ENCODE peak calls at places on chromosome 11, in eight cellular contexts. S is adrenal gland; M is iPS DF 6.9; E is CD8-positive, alpha-beta T cell; Q is sigmoid colon; L is cardiac muscle cell; C is substantia nigra; W is CD8-positive, alpha-beta memory T cell. K is an unnamed sample.

GRCh38 chr11:60852639-60853468 is 2.9 kb downstream of the PTGDR2 start:
- DNase-seq in S (no peak), M (no peak), E (no peak), Q (no peak), L (no peak), C (no peak), W (no peak), K (no peak)

GRCh38 chr11:57983211-57983610 is 40.5 kb upstream of the OR9Q1 start:
- DNase-seq in S (no peak), M (no peak), E (no peak), Q (no peak), L (no peak), C (no peak), W (no peak), K (no peak)

GRCh38 chr11:91104237-91104636 is 881.4 kb upstream of the CHORDC1 start:
- DNase-seq in S (no peak), M (no peak), E (no peak), Q (no peak), L (no peak), C (no peak), W (no peak), K (no peak)

GRCh38 chr11:125165664-125166346 is 1.3 kb downstream of the PKNOX2 start:
- DNase-seq in S (no peak), M (no peak), E (no peak), Q (peak; percentile 65), L (peak; percentile 47), C (no peak), W (peak; percentile 2), K (peak; percentile 14)

GRCh38 chr11:3203221-3204043 is 15.2 kb downstream of the MRGPRG start:
- DNase-seq in S (no peak), M (no peak), E (no peak), Q (peak; percentile 62), L (peak; percentile 73), C (no peak), W (no peak), K (no peak)

GRCh38 chr11:2794947-2795346 is 90.6 kb downstream of the CDKN1C start:
- DNase-seq in S (peak; percentile 24), M (no peak), E (no peak), Q (peak; percentile 64), L (no peak), C (no peak), W (no peak), K (peak; percentile 0)

GRCh38 chr11:117218133-117218915 is 13.5 kb downstream of the PCSK7 start:
- DNase-seq in S (no peak), M (no peak), E (no peak), Q (peak; percentile 85), L (no peak), C (no peak), W (no peak), K (no peak)

GRCh38 chr11:3095712-3096361 is 38.6 kb upstream of the CARS1 start:
- DNase-seq in S (no peak), M (no peak), E (no peak), Q (peak; percentile 81), L (no peak), C (no peak), W (no peak), K (no peak)

GRCh38 chr11:72684236-72684912 is 10.2 kb upstream of the PDE2A start:
- DNase-seq in S (peak; percentile 73), M (no peak), E (peak; percentile 66), Q (peak; percentile 88), L (peak; percentile 76), C (no peak), W (peak; percentile 21), K (peak; percentile 57)

GRCh38 chr11:64396079-64396591 is 37.2 kb downstream of the RPS6KA4 start:
- DNase-seq in S (peak; percentile 29), M (peak; percentile 48), E (no peak), Q (no peak), L (peak; percentile 39), C (no peak), W (no peak), K (peak; percentile 96)

GRCh38 chr11:27209562-27210005 is 153.4 kb downstream of the CCDC34 start:
- DNase-seq in S (peak; percentile 45), M (no peak), E (no peak), Q (no peak), L (peak; percentile 55), C (no peak), W (no peak), K (peak; percentile 95)

GRCh38 chr11:75022759-75023396 is 34.1 kb downstream of the NEU3 start:
- DNase-seq in S (peak; percentile 97), M (peak; percentile 82), E (peak; percentile 82), Q (peak; percentile 79), L (peak; percentile 78), C (peak; percentile 60), W (peak; percentile 52), K (peak; percentile 75)

GRCh38 chr11:19845633-19846032 is 133.0 kb downstream of the NAV2 start:
- DNase-seq in S (no peak), M (no peak), E (no peak), Q (no peak), L (no peak), C (no peak), W (no peak), K (no peak)

GRCh38 chr11:46127150-46127638 is 5.9 kb upstream of the PHF21A start:
- DNase-seq in S (peak; percentile 35), M (no peak), E (peak; percentile 69), Q (no peak), L (no peak), C (no peak), W (peak; percentile 44), K (peak; percentile 63)

GRCh38 chr11:61602775-61603569 is 22.1 kb upstream of the SYT7 start:
- DNase-seq in S (peak; percentile 48), M (no peak), E (no peak), Q (peak; percentile 95), L (no peak), C (no peak), W (no peak), K (peak; percentile 64)

GRCh38 chr11:17564687-17565042 is 17.6 kb downstream of the OTOG start:
- DNase-seq in S (no peak), M (no peak), E (no peak), Q (no peak), L (no peak), C (no peak), W (no peak), K (no peak)

GRCh38 chr11:29293825-29294224 is 723.0 kb downstream of the KCNA4 start:
- DNase-seq in S (no peak), M (no peak), E (no peak), Q (no peak), L (no peak), C (no peak), W (no peak), K (no peak)

DNA sequence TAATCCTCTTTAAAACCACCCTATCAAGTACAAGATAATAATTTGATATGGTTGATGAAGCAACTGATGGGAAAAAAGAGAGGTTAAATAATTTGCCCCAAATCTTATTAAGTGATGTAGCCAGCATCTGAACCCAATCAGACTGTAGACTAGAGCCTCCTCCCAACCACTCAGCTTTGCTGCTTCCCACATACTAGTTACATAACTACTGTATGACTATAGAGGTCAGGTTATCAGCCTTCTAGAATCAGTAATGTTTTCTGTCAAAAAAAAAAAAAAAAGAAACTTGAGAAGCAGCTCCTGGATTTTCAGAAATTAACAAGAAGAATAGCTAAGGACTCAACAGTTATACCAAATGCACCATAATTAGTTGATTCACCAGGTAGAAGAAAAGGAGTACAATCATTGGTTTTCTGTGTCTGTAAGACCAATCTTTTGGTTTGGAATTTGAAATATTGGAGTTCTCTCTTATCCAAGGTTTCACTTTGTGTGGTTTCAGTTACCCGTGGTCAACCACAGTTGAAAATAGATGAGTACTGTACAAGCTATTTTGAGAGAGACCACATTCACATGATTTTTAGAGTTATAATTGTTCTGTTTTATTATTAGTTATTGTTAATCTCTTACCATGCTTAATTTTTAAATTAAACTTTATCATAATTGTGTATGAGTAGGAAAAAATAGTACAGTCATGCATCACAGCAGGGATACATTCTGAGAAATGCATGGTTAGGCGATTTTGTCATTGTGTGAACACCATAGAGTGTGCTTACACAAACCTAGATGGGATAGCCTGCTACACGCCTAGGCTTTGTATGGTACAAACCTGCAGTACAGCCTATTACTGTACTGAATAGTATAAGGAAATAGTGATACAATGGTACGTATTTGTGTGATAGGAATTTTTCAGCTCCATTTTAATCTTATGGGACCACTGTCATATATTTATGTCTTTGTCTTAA is 72.2 kb downstream of the PDHX start:
- DNase-seq in S (no peak), M (no peak), E (no peak), Q (no peak), L (no peak), C (no peak), W (no peak), K (no peak)
- H3K27ac ChIP-seq in S (no peak overlapping the region), M (no peak overlapping the region), E (no peak overlapping the region), Q (no peak overlapping the region), L (peak overlapping the region; percentile 0), C (no peak overlapping the region), W (no peak overlapping the region), K (no peak overlapping the region)

GRCh38 chr11:33682019-33682418 is 18.6 kb downstream of the C11orf91 start:
- DNase-seq in S (no peak), M (no peak), E (no peak), Q (no peak), L (no peak), C (no peak), W (no peak), K (no peak)
- H3K27ac ChIP-seq in S (no peak overlapping the region), M (no peak overlapping the region), E (no peak overlapping the region), Q (no peak overlapping the region), L (no peak overlapping the region), C (no peak overlapping the region), W (no peak overlapping the region), K (no peak overlapping the region)

GRCh38 chr11:119374632-119375394 is 6.7 kb downstream of the USP2 start:
- DNase-seq in S (peak; percentile 67), M (no peak), E (no peak), Q (no peak), L (no peak), C (peak; percentile 59), W (no peak), K (no peak)
- H3K27ac ChIP-seq in S (peak overlapping the region; percentile 91), M (no peak overlapping the region), E (no peak overlapping the region), Q (peak overlapping the region; percentile 84), L (peak overlapping the region; percentile 69), C (peak overlapping the region; percentile 100), W (no peak overlapping the region), K (no peak overlapping the region)

GRCh38 chr11:82906931-82907330 is 5.4 kb downstream of the DDIAS start:
- DNase-seq in S (no peak), M (no peak), E (no peak), Q (no peak), L (no peak), C (no peak), W (no peak), K (no peak)

GRCh38 chr11:82906236-82906635 is 4.7 kb downstream of the DDIAS start:
- DNase-seq in S (no peak), M (no peak), E (no peak), Q (no peak), L (peak; percentile 59), C (no peak), W (peak; percentile 48), K (peak; percentile 63)

GRCh38 chr11:82908311-82908710 is 6.8 kb downstream of the DDIAS start:
- DNase-seq in S (no peak), M (no peak), E (no peak), Q (no peak), L (no peak), C (no peak), W (no peak), K (no peak)

GRCh38 chr11:82903843-82904586 is 2.5 kb downstream of the DDIAS start:
- DNase-seq in S (no peak), M (no peak), E (no peak), Q (no peak), L (no peak), C (no peak), W (no peak), K (no peak)

DNA sequence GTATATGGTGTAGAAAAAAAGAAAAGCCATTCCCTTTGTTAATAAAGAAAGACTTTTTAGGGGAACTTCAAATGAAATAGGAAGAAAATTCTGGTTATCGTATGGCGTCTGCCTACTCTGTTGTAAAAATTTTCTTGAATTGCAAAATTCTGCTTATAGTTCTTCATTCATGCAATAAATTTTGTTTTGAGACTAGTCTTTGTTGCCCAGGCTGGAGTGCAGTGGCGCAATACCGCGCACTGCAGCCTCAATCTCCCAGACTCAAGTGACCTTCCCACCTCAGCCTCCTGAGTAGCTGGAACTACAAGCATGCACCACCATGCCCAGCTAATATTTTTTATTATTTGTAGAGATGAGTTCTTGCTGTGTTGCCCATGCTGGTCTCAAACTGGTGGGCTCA is 5.8 kb downstream of the DDIAS start:
- DNase-seq in S (no peak), M (no peak), E (no peak), Q (no peak), L (no peak), C (no peak), W (no peak), K (no peak)
- H3K27ac ChIP-seq in S (no peak overlapping the region), M (no peak overlapping the region), E (no peak overlapping the region), Q (no peak overlapping the region), L (no peak overlapping the region), C (no peak overlapping the region), W (no peak overlapping the region), K (no peak overlapping the region)